ENCODE peak calls at places on chromosomes 6 and 20, in five cellular contexts. O, G, Y, I and Q are unnamed samples.

GRCh38 chr6:142331075-142331551 is 29.3 kb downstream of the ADGRG6 start:
- DNase-seq in G (peak), Y (no peak), O (peak), I (no peak), Q (no peak)

GRCh38 chr6:137167702-137168377 is 5.6 kb downstream of the IL22RA2 start:
- DNase-seq in I (no peak), O (no peak), Y (no peak), G (no peak), Q (no peak)

GRCh38 chr6:161139766-161140553 is 133.9 kb downstream of the AGPAT4 start:
- DNase-seq in Y (peak), G (no peak), I (no peak), O (no peak), Q (peak)

GRCh38 chr6:166156942-166157341 is 10.7 kb downstream of the TBXT start:
- DNase-seq in O (no peak), G (no peak), I (peak), Y (no peak), Q (no peak)

GRCh38 chr20:57792386-57793095 is 82.7 kb upstream of the PMEPA1 start:
- DNase-seq in G (no peak), Y (no peak), I (peak), O (no peak), Q (no peak)

GRCh38 chr6:56353860-56354259 is 106.5 kb upstream of the COL21A1 start:
- DNase-seq in Y (no peak), O (no peak), G (no peak), I (no peak), Q (no peak)

GRCh38 chr20:36336838-36337478 is 30.8 kb downstream of the DLGAP4 start:
- DNase-seq in Y (no peak), G (no peak), O (no peak), I (no peak), Q (peak)

GRCh38 chr20:6081236-6081635 is 27.4 kb upstream of the LRRN4 start:
- DNase-seq in O (no peak), G (peak), I (peak), Y (no peak), Q (no peak)

GRCh38 chr6:24768361-24768760 is 6.4 kb upstream of the GMNN start:
- DNase-seq in G (no peak), Y (no peak), I (no peak), O (no peak), Q (no peak)

GRCh38 chr6:21953831-21954801 is 342.7 kb downstream of the PRL start:
- DNase-seq in Y (no peak), O (no peak), I (no peak), G (peak), Q (no peak)

GRCh38 chr6:9028086-9028485 is 592.7 kb upstream of the SLC35B3 start:
- DNase-seq in O (no peak), G (no peak), Y (no peak), I (peak), Q (no peak)

GRCh38 chr20:37095609-37096414 is at the start of gene RBL1:
- DNase-seq in I (peak), O (peak), Y (peak), G (peak), Q (peak)

DNA sequence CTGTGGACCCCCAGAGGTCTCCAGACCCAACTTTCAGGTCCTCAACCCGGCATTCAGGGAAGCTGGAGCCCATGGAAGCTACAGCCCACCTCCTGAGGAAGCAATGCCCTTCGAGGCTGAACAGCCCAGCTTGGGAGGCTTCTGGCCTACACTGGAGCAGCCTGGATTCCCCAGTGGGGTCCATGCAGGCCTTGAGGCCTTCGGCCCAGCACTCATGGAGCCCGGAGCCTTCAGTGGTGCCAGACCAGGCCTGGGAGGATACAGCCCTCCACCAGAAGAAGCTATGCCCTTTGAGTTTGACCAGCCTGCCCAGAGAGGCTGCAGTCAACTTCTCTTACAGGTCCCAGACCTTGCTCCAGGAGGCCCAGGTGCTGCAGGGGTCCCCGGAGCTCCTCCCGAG is 950 bp downstream of the GNAS start:
- DNase-seq in I (no peak), Y (no peak), G (no peak), O (no peak), Q (no peak)
- H3K9ac ChIP-seq in I (no peak), Y (no peak), G (no peak), O (no peak), Q (no peak)

DNA sequence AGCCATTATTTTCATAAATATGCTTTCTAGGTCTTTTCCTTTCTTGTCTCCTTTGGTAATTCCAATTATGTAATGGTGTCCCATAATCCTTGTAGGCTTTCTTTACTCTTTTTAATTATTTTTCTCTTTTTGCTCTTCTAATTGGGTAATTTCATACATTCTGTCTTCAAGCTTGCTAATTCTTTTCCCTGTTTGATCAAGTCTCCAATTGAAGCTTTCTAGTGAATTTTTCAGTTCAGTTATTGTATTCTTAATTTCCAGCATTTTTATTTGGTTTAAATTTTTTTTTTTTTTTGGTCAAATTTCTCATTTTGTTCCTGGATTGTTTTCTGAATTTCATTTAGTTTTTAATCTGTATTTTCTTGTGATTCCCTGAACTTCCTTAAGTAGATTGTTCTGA is 74.9 kb upstream of the UST start:
- DNase-seq in Y (no peak), G (no peak), I (no peak), O (no peak), Q (no peak)
- H2BK12ac ChIP-seq in Y (no peak), G (no peak), I (no peak), O (no peak), Q (no peak)

DNA sequence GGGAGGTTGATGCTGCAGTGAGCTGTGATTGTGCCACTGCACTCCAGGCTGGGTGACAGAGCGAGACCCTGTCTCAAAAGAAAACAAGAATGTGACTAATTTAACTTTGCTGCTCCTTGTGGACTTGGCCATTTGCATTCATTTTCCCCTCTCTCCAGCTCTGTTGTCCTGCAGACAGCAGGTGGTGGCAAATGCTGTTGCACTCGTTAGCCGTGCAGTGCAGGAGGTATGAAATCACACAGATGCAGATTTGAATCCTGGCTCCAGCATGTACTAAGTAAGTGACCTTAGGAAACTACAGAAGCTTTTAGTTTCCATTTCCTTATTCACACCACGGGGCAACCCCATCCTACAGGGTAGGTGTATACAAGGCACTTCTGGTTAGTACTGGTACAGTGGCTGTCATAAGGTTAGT is 9.6 kb upstream of the BEND3 start:
- DNase-seq in G (no peak), Y (no peak), O (no peak), I (peak), Q (no peak)
- H3K9ac ChIP-seq in G (no peak), Y (no peak), O (no peak), I (no peak), Q (no peak)

GRCh38 chr20:50266293-50267040 is 75.8 kb downstream of the CEBPB start:
- DNase-seq in Y (no peak), G (no peak), O (no peak), I (no peak), Q (no peak)

GRCh38 chr20:50269111-50270033 is 78.7 kb downstream of the CEBPB start:
- DNase-seq in G (no peak), Y (no peak), I (peak), O (no peak), Q (no peak)

GRCh38 chr20:50270034-50270395 is 79.4 kb downstream of the CEBPB start:
- DNase-seq in O (no peak), Y (no peak), G (no peak), I (no peak), Q (no peak)

GRCh38 chr20:50267041-50267865 is 76.6 kb downstream of the CEBPB start:
- DNase-seq in I (peak), O (no peak), G (no peak), Y (peak), Q (peak)

DNA sequence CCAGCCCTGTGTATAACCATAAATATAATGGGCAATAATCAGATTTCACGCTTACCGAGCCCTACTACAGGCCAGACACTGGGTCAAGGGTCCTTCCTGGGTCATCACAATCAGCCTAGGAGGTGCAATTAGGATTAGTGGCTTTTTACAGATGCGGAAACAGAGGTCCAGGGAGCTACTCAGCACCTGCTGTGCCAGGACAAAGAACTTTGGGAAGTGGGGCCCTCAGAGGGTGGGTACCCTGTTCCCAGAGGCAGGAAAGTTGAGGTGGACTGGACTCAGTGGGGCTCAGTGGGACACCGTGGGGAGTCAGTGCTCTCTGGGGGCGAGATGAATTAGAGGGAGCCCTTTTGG is 77.2 kb downstream of the CEBPB start:
- DNase-seq in Y (no peak), O (no peak), G (no peak), I (no peak), Q (no peak)
- H2BK12ac ChIP-seq in Y (no peak), O (no peak), G (no peak), I (peak), Q (no peak)

DNA sequence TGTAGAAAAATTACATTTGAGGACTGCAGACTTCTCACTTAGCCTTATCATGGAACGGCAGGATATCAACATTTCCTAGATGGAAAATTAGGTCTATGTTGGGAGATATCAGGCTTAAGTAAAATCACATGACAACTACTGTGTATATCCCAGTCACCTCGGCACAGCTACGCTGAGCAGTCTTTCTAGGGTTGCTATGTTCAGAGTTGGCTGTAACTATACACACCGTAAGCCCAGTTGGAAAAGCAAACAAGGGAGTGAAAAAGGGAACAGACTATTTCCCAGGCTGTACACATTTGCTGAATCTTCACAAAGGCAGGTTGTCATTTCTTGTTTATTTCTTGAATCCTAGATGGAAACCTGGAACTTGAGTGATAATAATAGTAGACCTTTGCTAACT is 80.7 kb upstream of the PTPRK start:
- DNase-seq in G (peak), Y (no peak), O (no peak), I (no peak), Q (no peak)
- H3K9ac ChIP-seq in G (peak), Y (no peak), O (no peak), I (no peak), Q (no peak)

DNA sequence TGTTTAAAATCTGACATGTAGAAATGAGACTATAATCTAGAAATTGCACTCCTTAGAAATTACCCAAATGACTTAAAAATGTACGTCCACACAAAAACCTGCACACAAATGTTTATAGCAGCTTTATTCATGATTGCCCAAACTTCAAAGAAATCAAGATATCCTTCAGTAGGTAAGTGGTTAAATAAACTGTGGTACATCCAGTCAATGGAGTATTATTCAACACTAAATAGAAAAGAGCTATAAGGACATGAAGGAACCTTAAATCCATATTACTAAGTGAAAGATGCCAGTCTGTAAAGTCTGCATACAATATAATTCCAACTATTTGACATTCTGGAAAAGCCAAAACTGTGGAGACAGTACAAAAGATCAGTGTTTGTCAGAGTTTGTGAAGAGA is 513.4 kb downstream of the PKHD1 start:
- DNase-seq in O (no peak), I (no peak), G (no peak), Y (no peak), Q (no peak)
- H2BK12ac ChIP-seq in O (no peak), I (no peak), G (no peak), Y (no peak), Q (no peak)

DNA sequence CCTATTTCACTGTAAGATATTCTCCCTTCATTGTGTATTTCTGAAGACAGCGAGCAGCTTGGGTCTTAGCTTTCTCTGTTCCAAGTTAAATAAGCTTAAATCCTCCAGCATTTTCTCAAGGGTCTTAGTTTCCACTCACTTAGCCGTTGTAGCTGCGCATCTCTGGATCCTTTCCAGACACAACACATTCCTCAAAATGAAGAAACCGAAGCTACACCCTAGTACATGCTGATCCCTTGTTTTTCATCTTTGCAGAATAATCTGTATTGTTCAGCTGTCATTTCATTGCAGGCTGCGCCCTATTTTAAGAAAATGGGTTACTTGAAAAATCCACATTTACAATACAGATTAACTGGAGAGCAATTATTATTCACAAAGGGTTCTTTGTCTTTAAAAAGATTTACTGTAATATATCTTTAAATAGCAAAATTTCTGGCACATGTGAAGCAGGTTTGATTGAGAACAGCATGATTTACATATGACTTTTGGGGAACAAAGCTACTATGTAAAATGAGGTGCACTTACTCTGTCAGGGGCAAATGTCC is 375.9 kb downstream of the QKI start:
- DNase-seq in O (no peak), Y (no peak), I (no peak), G (no peak), Q (no peak)
- H3K9ac ChIP-seq in O (no peak), Y (no peak), I (no peak), G (no peak), Q (no peak)

GRCh38 chr6:48983377-48983776 is 479.7 kb downstream of the MMUT start:
- DNase-seq in G (no peak), I (no peak), O (no peak), Y (no peak), Q (no peak)
- H2BK12ac ChIP-seq in G (no peak), I (no peak), O (no peak), Y (no peak), Q (no peak)

DNA sequence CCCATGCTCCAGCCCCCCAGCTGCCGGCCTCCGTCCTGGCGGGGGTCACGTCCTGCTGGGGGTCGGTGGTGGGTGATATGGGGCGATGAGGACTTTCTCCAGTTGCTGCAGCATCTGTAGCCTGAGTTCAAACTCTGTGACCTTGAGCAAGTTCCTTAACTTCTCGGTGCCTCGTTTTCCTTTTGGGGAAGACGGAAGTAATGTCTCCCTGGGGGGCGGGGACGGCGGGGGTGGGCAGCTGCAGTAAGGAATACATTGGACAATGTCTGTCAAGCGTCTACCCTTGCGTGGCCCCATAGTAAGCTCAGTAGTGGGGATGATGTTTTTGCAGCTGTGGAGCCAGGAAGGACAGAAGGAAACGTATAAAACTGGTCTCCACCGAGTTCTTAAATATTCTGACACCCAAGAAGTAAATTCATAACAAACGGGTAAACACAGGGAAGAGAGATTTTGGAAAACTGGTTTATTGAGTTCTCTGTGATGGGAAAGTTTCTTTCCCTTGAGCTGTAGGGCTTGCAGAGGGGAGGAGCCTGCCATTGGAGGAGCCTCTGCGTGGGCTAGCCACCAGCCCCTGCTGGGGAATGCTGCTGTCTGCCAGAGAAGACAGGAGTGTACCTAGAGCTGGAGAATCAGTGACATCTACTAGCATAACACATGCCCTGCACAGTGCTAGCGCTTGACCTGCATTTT is 1.0 kb upstream of the ACSS1 start:
- DNase-seq in G (peak), O (no peak), Y (no peak), I (no peak), Q (no peak)
- H3K9ac ChIP-seq in G (peak), O (no peak), Y (no peak), I (no peak), Q (no peak)

GRCh38 chr6:84492246-84493135 is 265.0 kb upstream of the CEP162 start:
- DNase-seq in G (peak), O (no peak), I (no peak), Y (no peak), Q (no peak)
- H2BK12ac ChIP-seq in G (no peak), O (no peak), I (no peak), Y (no peak), Q (no peak)